ENCODE peak calls at places on chromosomes 7 and 10, in four cellular contexts. One of them, this sample, is unnamed.

GRCh38 chr10:36336315-36336714 is 694.2 kb upstream of the FZD8 start:
- DNase-seq in astrocyte of the cerebellum: no peak
- DNase-seq in brain microvascular endothelial cell: no peak
- DNase-seq in Peyer's patch: no peak
- DNase-seq in this sample: peak; percentile 92

GRCh38 chr10:122990278-122990677 is 10.1 kb downstream of the PSTK start:
- DNase-seq in astrocyte of the cerebellum: no peak
- DNase-seq in brain microvascular endothelial cell: no peak
- DNase-seq in Peyer's patch: no peak
- DNase-seq in this sample: no peak

GRCh38 chr7:110296321-110296720 is 794.6 kb upstream of the LRRN3 start:
- DNase-seq in brain microvascular endothelial cell: no peak
- DNase-seq in astrocyte of the cerebellum: no peak
- DNase-seq in Peyer's patch: no peak
- DNase-seq in this sample: no peak

GRCh38 chr10:44990302-44990655 is 10.4 kb upstream of the ZNF22 start:
- DNase-seq in astrocyte of the cerebellum: no peak
- DNase-seq in brain microvascular endothelial cell: no peak
- DNase-seq in Peyer's patch: no peak
- DNase-seq in this sample: no peak

GRCh38 chr7:24619978-24620377 is 46.7 kb downstream of the PALS2 start:
- DNase-seq in Peyer's patch: no peak
- DNase-seq in brain microvascular endothelial cell: no peak
- DNase-seq in astrocyte of the cerebellum: no peak
- DNase-seq in this sample: no peak

GRCh38 chr10:104297697-104298660 is 29.0 kb downstream of the GSTO2 start:
- DNase-seq in Peyer's patch: no peak
- DNase-seq in astrocyte of the cerebellum: peak; percentile 91
- DNase-seq in brain microvascular endothelial cell: peak; percentile 84
- DNase-seq in this sample: peak; percentile 73

GRCh38 chr7:155454183-155455112 is 3.5 kb upstream of the EN2 start:
- DNase-seq in Peyer's patch: no peak
- DNase-seq in brain microvascular endothelial cell: no peak
- DNase-seq in astrocyte of the cerebellum: no peak
- DNase-seq in this sample: no peak

GRCh38 chr7:112081778-112082177 is 124.4 kb downstream of the DOCK4 start:
- DNase-seq in Peyer's patch: no peak
- DNase-seq in brain microvascular endothelial cell: no peak
- DNase-seq in astrocyte of the cerebellum: no peak
- DNase-seq in this sample: no peak

GRCh38 chr10:52455095-52455494 is 141.0 kb downstream of the DKK1 start:
- DNase-seq in astrocyte of the cerebellum: no peak
- DNase-seq in brain microvascular endothelial cell: no peak
- DNase-seq in Peyer's patch: no peak
- DNase-seq in this sample: no peak

GRCh38 chr10:51862149-51862548 is 162.8 kb upstream of the CSTF2T start:
- DNase-seq in brain microvascular endothelial cell: no peak
- DNase-seq in Peyer's patch: no peak
- DNase-seq in astrocyte of the cerebellum: no peak
- DNase-seq in this sample: no peak

GRCh38 chr7:43164757-43165156 is 52.3 kb downstream of the HECW1 start:
- DNase-seq in brain microvascular endothelial cell: peak; percentile 95
- DNase-seq in astrocyte of the cerebellum: peak; percentile 92
- DNase-seq in Peyer's patch: no peak
- DNase-seq in this sample: peak; percentile 94

GRCh38 chr7:123995617-123996326 is 37.1 kb downstream of the TMEM229A start:
- DNase-seq in brain microvascular endothelial cell: no peak
- DNase-seq in astrocyte of the cerebellum: no peak
- DNase-seq in Peyer's patch: no peak
- DNase-seq in this sample: no peak

GRCh38 chr10:103767756-103768155 is 87.6 kb downstream of the SH3PXD2A start:
- DNase-seq in brain microvascular endothelial cell: no peak
- DNase-seq in Peyer's patch: no peak
- DNase-seq in astrocyte of the cerebellum: no peak
- DNase-seq in this sample: no peak

GRCh38 chr7:28102778-28103177 is 77.8 kb downstream of the JAZF1 start:
- DNase-seq in brain microvascular endothelial cell: peak; percentile 79
- DNase-seq in Peyer's patch: no peak
- DNase-seq in astrocyte of the cerebellum: no peak
- DNase-seq in this sample: peak; percentile 54

GRCh38 chr10:86385806-86386205 is 19.2 kb upstream of the GRID1 start:
- DNase-seq in astrocyte of the cerebellum: no peak
- DNase-seq in brain microvascular endothelial cell: no peak
- DNase-seq in Peyer's patch: no peak
- DNase-seq in this sample: no peak

GRCh38 chr10:29056729-29057128 is 232.1 kb upstream of the LYZL1 start:
- DNase-seq in astrocyte of the cerebellum: no peak
- DNase-seq in brain microvascular endothelial cell: no peak
- DNase-seq in Peyer's patch: no peak
- DNase-seq in this sample: no peak

GRCh38 chr10:6203331-6204062 is 765 bp downstream of the PFKFB3 start:
- DNase-seq in astrocyte of the cerebellum: no peak
- DNase-seq in brain microvascular endothelial cell: no peak
- DNase-seq in Peyer's patch: peak; percentile 65
- DNase-seq in this sample: peak; percentile 61

GRCh38 chr7:131560061-131560460 is 3.6 kb upstream of the PODXL start:
- DNase-seq in brain microvascular endothelial cell: no peak
- DNase-seq in astrocyte of the cerebellum: no peak
- DNase-seq in Peyer's patch: no peak
- DNase-seq in this sample: no peak

GRCh38 chr7:28507538-28508282 is 95.4 kb downstream of the CREB5 start:
- DNase-seq in astrocyte of the cerebellum: no peak
- DNase-seq in Peyer's patch: no peak
- DNase-seq in brain microvascular endothelial cell: no peak
- DNase-seq in this sample: no peak

GRCh38 chr10:8738987-8739386 is 684.5 kb downstream of the GATA3 start:
- DNase-seq in astrocyte of the cerebellum: no peak
- DNase-seq in Peyer's patch: no peak
- DNase-seq in brain microvascular endothelial cell: no peak
- DNase-seq in this sample: no peak

GRCh38 chr10:88437411-88437810 is 145.7 kb downstream of the RNLS start:
- DNase-seq in Peyer's patch: no peak
- DNase-seq in brain microvascular endothelial cell: no peak
- DNase-seq in astrocyte of the cerebellum: no peak
- DNase-seq in this sample: no peak

GRCh38 chr7:157152391-157152937 is 13.7 kb downstream of the UBE3C start:
- DNase-seq in Peyer's patch: no peak
- DNase-seq in brain microvascular endothelial cell: no peak
- DNase-seq in astrocyte of the cerebellum: no peak
- DNase-seq in this sample: no peak

GRCh38 chr10:93535293-93535692 is 31.2 kb upstream of the FFAR4 start:
- DNase-seq in Peyer's patch: no peak
- DNase-seq in astrocyte of the cerebellum: no peak
- DNase-seq in brain microvascular endothelial cell: no peak
- DNase-seq in this sample: no peak

GRCh38 chr10:93068411-93069244 is 5.1 kb upstream of the CYP26A1 start:
- DNase-seq in Peyer's patch: no peak
- DNase-seq in brain microvascular endothelial cell: no peak
- DNase-seq in astrocyte of the cerebellum: no peak
- DNase-seq in this sample: peak; percentile 30

GRCh38 chr7:82152858-82153257 is 290.7 kb downstream of the CACNA2D1 start:
- DNase-seq in brain microvascular endothelial cell: no peak
- DNase-seq in astrocyte of the cerebellum: no peak
- DNase-seq in Peyer's patch: no peak
- DNase-seq in this sample: no peak

GRCh38 chr10:34494012-34494411 is 321.1 kb downstream of the PARD3 start:
- DNase-seq in astrocyte of the cerebellum: no peak
- DNase-seq in Peyer's patch: no peak
- DNase-seq in brain microvascular endothelial cell: no peak
- DNase-seq in this sample: peak; percentile 43

GRCh38 chr7:137302075-137302474 is 41.5 kb downstream of the PTN start:
- DNase-seq in Peyer's patch: no peak
- DNase-seq in brain microvascular endothelial cell: no peak
- DNase-seq in astrocyte of the cerebellum: no peak
- DNase-seq in this sample: no peak

GRCh38 chr7:94050046-94050445 is 45.9 kb upstream of the BET1 start:
- DNase-seq in astrocyte of the cerebellum: no peak
- DNase-seq in brain microvascular endothelial cell: no peak
- DNase-seq in Peyer's patch: peak; percentile 78
- DNase-seq in this sample: no peak

GRCh38 chr10:114593240-114593792 is 64.8 kb downstream of the ABLIM1 start:
- DNase-seq in brain microvascular endothelial cell: no peak
- DNase-seq in Peyer's patch: no peak
- DNase-seq in astrocyte of the cerebellum: no peak
- DNase-seq in this sample: no peak

GRCh38 chr10:94183666-94184264 is 179.0 kb downstream of the NOC3L start:
- DNase-seq in astrocyte of the cerebellum: peak; percentile 87
- DNase-seq in brain microvascular endothelial cell: peak; percentile 96
- DNase-seq in Peyer's patch: no peak
- DNase-seq in this sample: peak; percentile 87

DNA sequence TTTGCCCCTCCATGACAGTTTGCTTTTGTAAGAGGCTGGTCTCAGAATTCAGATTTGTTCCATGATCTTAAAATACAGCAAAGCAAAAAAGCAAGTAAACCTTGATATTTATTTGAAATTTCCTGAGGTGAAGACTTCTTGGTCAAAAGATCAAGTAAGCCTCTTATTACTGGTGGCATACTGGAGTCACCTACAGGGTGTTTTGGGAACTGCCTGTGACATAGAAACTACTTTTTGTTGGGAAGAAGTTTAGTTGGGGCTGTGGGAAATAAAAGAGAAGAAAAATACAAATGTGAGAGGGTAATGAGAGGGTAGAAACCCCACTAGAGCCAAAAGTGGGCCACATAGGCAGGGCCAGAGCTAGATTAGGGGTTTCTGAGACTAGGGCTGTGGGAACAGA is 217.9 kb downstream of the OTUD1 start:
- DNase-seq in Peyer's patch: no peak
- DNase-seq in brain microvascular endothelial cell: no peak
- DNase-seq in astrocyte of the cerebellum: no peak
- DNase-seq in this sample: peak; percentile 8
- TF ChIP-seq CTCF in Peyer's patch: peak; percentile 24
- TF ChIP-seq CTCF in brain microvascular endothelial cell: no peak
- TF ChIP-seq CTCF in astrocyte of the cerebellum: peak; percentile 6
- TF ChIP-seq CTCF in this sample: peak; percentile 54

GRCh38 chr10:132064082-132064755 is 1.5 kb upstream of the JAKMIP3 start:
- DNase-seq in Peyer's patch: no peak
- DNase-seq in brain microvascular endothelial cell: no peak
- DNase-seq in astrocyte of the cerebellum: no peak
- DNase-seq in this sample: no peak

GRCh38 chr10:132063432-132063831 is 2.3 kb upstream of the JAKMIP3 start:
- DNase-seq in brain microvascular endothelial cell: no peak
- DNase-seq in Peyer's patch: no peak
- DNase-seq in astrocyte of the cerebellum: no peak
- DNase-seq in this sample: no peak

GRCh38 chr10:132065491-132066105 is at the start of gene JAKMIP3:
- DNase-seq in astrocyte of the cerebellum: peak; percentile 79
- DNase-seq in brain microvascular endothelial cell: peak; percentile 93
- DNase-seq in Peyer's patch: no peak
- DNase-seq in this sample: peak; percentile 92

GRCh38 chr10:132066186-132066585 is 440 bp downstream of the JAKMIP3 start:
- DNase-seq in astrocyte of the cerebellum: no peak
- DNase-seq in Peyer's patch: no peak
- DNase-seq in brain microvascular endothelial cell: peak; percentile 18
- DNase-seq in this sample: peak; percentile 41

GRCh38 chr10:132064771-132065437 is 842 bp upstream of the JAKMIP3 start:
- DNase-seq in Peyer's patch: no peak
- DNase-seq in astrocyte of the cerebellum: no peak
- DNase-seq in brain microvascular endothelial cell: no peak
- DNase-seq in this sample: no peak
- H3K4me3 ChIP-seq in Peyer's patch: no peak overlapping the region
- H3K4me3 ChIP-seq in astrocyte of the cerebellum: peak overlapping the region; percentile 41
- H3K4me3 ChIP-seq in brain microvascular endothelial cell: no peak overlapping the region
- H3K4me3 ChIP-seq in this sample: peak overlapping the region; percentile 75

DNA sequence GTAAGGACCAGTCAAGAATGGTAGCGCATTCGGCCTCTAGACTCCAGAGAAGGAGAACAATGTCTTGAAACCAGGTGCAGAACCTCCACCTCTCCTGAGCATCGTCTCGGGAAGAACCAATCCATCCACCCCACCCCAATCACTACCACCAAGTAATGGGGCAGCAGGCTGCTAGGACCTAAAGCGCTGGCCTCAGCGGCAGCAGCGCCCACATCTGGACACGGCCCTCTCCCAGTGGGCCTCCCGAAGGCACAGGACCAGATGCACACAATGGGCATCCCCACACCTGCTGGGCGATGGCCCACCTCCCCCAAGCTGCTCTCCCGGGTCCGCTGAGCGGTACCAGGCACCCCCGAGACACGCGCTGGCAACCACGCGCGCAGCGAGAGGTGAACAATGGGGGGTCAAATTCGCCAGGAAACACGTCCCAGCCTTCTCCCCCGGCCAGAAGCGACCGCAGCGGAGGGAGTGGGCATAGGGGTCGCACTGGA is 631 bp downstream of the CTTNBP2 start:
- DNase-seq in astrocyte of the cerebellum: no peak
- DNase-seq in brain microvascular endothelial cell: peak; percentile 2
- DNase-seq in Peyer's patch: no peak
- DNase-seq in this sample: no peak
- TF ChIP-seq CTCF in astrocyte of the cerebellum: peak; percentile 22
- TF ChIP-seq CTCF in brain microvascular endothelial cell: peak; percentile 35
- TF ChIP-seq CTCF in Peyer's patch: no peak
- TF ChIP-seq CTCF in this sample: no peak

GRCh38 chr7:1872191-1873069 is 202.4 kb downstream of the ELFN1 start:
- DNase-seq in brain microvascular endothelial cell: no peak
- DNase-seq in astrocyte of the cerebellum: no peak
- DNase-seq in Peyer's patch: no peak
- DNase-seq in this sample: no peak

GRCh38 chr7:1873070-1873405 is 203.0 kb downstream of the ELFN1 start:
- DNase-seq in brain microvascular endothelial cell: no peak
- DNase-seq in astrocyte of the cerebellum: no peak
- DNase-seq in Peyer's patch: no peak
- DNase-seq in this sample: no peak

GRCh38 chr7:1873857-1874521 is 203.9 kb downstream of the ELFN1 start:
- DNase-seq in Peyer's patch: no peak
- DNase-seq in astrocyte of the cerebellum: no peak
- DNase-seq in brain microvascular endothelial cell: no peak
- DNase-seq in this sample: no peak

GRCh38 chr7:1873421-1873820 is 203.3 kb downstream of the ELFN1 start:
- DNase-seq in astrocyte of the cerebellum: no peak
- DNase-seq in Peyer's patch: no peak
- DNase-seq in brain microvascular endothelial cell: no peak
- DNase-seq in this sample: no peak

DNA sequence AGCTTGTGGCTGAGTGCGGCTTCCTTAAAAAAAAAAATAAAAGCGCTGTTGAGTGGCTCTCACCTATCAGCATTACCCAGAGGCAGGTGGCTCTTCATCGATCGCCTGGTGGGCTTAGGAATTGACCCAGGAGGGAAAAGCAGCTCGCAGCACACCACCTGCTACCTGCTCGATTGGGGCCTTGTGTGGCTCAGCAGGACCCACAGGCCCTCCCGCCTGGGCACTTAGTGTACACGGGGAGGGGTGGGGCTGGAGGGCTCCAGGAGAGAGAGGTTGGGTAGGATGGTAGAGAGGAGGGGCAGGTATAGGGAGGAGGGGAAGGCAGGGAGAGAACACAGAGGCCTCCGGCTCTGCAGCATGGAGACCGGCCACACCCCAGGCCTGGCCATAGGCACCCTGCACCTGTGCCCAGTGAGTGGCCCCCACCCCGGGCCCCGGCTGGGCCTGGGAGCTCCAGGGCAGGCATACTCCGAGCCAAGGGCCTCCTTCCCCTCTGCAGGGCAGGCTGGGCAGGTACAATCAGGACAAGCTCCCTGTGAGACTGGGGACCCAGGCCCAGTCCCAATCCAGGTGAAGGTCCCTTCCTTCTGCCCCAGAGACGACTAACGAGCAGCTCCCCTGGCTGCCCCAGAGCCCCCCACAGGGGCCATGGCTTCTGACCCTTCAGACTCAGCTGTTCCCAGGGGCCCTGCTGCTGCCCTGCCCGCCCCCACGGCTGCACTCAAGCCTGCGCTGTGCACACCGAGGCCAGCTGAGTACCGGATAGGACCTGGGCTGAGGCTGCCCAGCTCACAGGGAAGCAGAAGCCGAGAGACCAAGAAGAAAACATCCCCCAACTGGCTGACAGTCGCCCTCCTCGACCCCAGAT is 204.7 kb downstream of the ELFN1 start:
- DNase-seq in brain microvascular endothelial cell: no peak
- DNase-seq in Peyer's patch: no peak
- DNase-seq in astrocyte of the cerebellum: no peak
- DNase-seq in this sample: no peak
- H3K4me3 ChIP-seq in brain microvascular endothelial cell: no peak overlapping the region
- H3K4me3 ChIP-seq in Peyer's patch: no peak overlapping the region
- H3K4me3 ChIP-seq in astrocyte of the cerebellum: no peak overlapping the region
- H3K4me3 ChIP-seq in this sample: no peak overlapping the region